ENCODE peak calls at places on chromosomes 3 and 15, in four cellular contexts. D is HepG2, E is K562, X is GM12878. U is an unnamed sample.

GRCh38 chr3:184481924-184482671 is 79.5 kb upstream of the EPHB3 start:
- DNase-seq in D (no peak), E (no peak), X (no peak), U (no peak)

GRCh38 chr3:72289708-72290104 is 504.8 kb upstream of the PROK2 start:
- DNase-seq in D (no peak), E (no peak), X (no peak), U (no peak)

GRCh38 chr15:71651750-71652186 is 158.6 kb upstream of the NR2E3 start:
- DNase-seq in D (peak), E (no peak), X (peak), U (peak)

GRCh38 chr3:125437631-125438435 is 62.7 kb upstream of the ZNF148 start:
- DNase-seq in D (peak), E (peak), X (no peak), U (peak)

GRCh38 chr3:57892423-57892822 is 115.8 kb upstream of the FLNB start:
- DNase-seq in D (no peak), E (no peak), X (no peak), U (no peak)

GRCh38 chr3:190003730-190004129 is 117.0 kb downstream of the P3H2 start:
- DNase-seq in D (no peak), E (no peak), X (no peak), U (no peak)

GRCh38 chr15:39914977-39915376 is 5.1 kb downstream of the GPR176 start:
- DNase-seq in D (no peak), E (no peak), X (no peak), U (no peak)

GRCh38 chr15:95698971-95699370 is 631.5 kb upstream of the NR2F2 start:
- DNase-seq in D (no peak), E (no peak), X (no peak), U (no peak)

GRCh38 chr3:187172929-187173328 is 24.4 kb upstream of the RTP1 start:
- DNase-seq in D (no peak), E (no peak), X (no peak), U (no peak)

GRCh38 chr3:31277582-31277981 is 255.1 kb upstream of the STT3B start:
- DNase-seq in D (no peak), E (no peak), X (no peak), U (no peak)

GRCh38 chr3:157147099-157147803 is 12.7 kb downstream of the CCNL1 start:
- DNase-seq in D (no peak), E (no peak), X (no peak), U (no peak)

GRCh38 chr3:23135026-23135785 is 67.9 kb upstream of the UBE2E2 start:
- DNase-seq in D (no peak), E (no peak), X (no peak), U (no peak)

DNA sequence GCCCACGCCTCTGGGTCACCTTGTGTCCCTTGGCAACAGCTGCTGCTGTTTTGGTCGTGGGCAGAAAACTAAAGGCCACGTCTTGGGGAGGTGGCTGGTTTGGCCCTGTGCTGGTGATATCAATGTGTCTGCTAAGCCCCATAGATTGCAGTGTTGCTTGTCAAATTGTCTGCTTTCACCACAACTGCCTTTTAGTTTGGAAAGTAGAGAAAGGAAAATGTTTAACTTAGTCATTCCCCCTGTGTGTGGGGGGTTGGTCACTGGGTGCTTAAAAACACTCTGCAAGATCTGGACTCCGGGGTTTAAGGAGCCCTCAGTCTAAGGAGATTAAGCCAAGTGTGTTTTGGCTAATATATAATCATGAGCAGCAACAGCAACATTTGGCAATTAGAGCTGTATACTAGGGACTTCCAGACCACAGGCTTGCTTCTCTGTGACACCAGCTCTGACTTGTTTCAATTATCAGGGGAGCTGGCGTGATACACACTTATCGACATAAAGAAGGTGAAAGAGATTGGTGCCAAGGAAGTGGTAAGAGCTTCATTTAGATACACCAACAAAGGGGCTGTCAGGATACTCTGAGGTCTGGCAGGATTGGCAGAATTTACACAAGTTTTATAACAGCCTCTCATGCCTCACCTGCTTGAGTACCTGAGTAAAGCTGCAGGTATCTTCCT is 3.5 kb downstream of the SMAD3 start:
- DNase-seq in D (no peak), E (no peak), X (no peak), U (no peak)
- TF ChIP-seq SP1 in D (no peak), E (no peak), X (no peak), U (no peak)

GRCh38 chr3:47421741-47422649 is 41.2 kb downstream of the PTPN23 start:
- DNase-seq in D (no peak), E (no peak), X (no peak), U (no peak)
- TF ChIP-seq ETV6 in D (no peak), E (no peak), X (no peak), U (no peak)

DNA sequence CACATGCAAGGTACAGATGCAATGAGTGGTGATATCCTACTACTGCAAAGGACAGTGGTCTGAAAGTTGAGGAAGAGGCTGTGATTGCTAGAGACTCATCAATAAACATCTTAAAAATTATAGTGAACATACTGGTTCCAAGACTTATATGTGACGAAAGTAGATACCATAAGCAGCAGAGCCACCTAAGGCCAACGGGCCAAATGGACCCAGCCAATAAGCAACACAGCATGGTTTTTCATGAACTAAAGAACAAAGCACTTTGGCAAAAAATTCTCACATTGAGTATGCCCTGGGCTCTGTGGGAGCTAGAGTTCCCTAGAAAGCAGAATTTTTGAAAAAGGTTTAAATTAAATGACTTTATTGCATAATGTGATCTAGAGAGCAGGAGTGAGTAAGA is 272.1 kb downstream of the SI start:
- DNase-seq in D (no peak), E (no peak), X (no peak), U (no peak)
- TF ChIP-seq SP1 in D (no peak), E (no peak), X (no peak), U (no peak)

GRCh38 chr3:9747267-9747666 is 2.5 kb upstream of the OGG1 start:
- DNase-seq in D (no peak), E (no peak), X (no peak), U (no peak)
- TF ChIP-seq ETV6 in D (no peak), E (no peak), X (no peak), U (no peak)

DNA sequence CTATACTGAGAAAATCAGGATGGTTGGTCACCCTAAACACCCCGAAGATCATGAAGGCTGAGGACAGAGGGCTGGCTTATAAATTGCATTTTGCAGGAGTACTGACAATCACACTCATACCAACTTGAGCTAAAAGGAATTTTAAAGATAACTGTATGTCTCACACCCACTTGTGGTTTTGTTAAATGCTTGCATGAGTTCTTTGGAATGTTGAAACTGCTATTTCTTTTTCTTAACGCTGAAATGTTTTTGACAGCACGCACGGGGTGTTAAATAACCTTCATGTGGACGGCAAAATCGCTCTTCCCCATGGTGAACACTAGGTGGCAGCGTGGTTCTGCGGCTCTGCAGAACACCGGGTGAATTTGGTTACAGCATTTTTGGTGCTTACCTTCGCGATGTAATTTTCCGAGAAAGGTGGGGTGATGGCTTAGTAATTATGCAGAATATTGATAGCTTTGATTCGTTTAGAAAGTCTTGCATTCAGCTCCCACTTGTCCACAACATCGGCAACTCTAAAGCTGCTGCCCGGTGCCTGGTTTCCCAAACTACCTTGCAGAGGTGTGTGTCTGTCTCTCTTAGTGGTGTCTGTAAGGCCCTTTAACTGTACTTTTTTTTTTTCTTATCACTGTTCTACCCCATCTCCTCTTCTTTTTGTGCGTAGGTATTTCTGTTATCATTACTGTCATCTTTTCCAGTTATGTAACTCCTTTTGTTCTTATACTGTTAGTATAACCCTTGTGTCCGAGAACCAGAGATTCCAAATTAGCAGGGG is 51.7 kb downstream of the ARNT2 start:
- DNase-seq in D (peak), E (peak), X (peak), U (peak)
- TF ChIP-seq SP1 in D (no peak), E (no peak), X (no peak), U (no peak)